ENCODE peak calls at places on chromosomes 3 and 15, in six cellular contexts. One of them, this sample, is unnamed.

GRCh38 chr3:18122264-18122663 is 302.9 kb downstream of the SATB1 start:
- DNase-seq in midbrain: no peak
- DNase-seq in stimulated activated CD4-positive, alpha-beta T cell treated with anti-CD3 and anti-CD28 coated beads, Interleukin-2, amount 100 ng/mL, for 48 hours: no peak
- DNase-seq in T follicular helper cell: no peak
- DNase-seq in HL-60: no peak
- DNase-seq in HFF-Myc: no peak
- DNase-seq in this sample: no peak

GRCh38 chr3:129829640-129830039 is 63.9 kb downstream of the TMCC1 start:
- DNase-seq in midbrain: peak
- DNase-seq in stimulated activated CD4-positive, alpha-beta T cell treated with anti-CD3 and anti-CD28 coated beads, Interleukin-2, amount 100 ng/mL, for 48 hours: no peak
- DNase-seq in T follicular helper cell: peak
- DNase-seq in HL-60: peak
- DNase-seq in HFF-Myc: peak
- DNase-seq in this sample: peak

GRCh38 chr15:88623061-88623460 is 1.9 kb downstream of the AEN start:
- DNase-seq in midbrain: no peak
- DNase-seq in stimulated activated CD4-positive, alpha-beta T cell treated with anti-CD3 and anti-CD28 coated beads, Interleukin-2, amount 100 ng/mL, for 48 hours: peak
- DNase-seq in T follicular helper cell: no peak
- DNase-seq in HL-60: no peak
- DNase-seq in HFF-Myc: peak
- DNase-seq in this sample: peak

GRCh38 chr3:136788154-136788553 is 30.8 kb upstream of the SLC35G2 start:
- DNase-seq in midbrain: no peak
- DNase-seq in stimulated activated CD4-positive, alpha-beta T cell treated with anti-CD3 and anti-CD28 coated beads, Interleukin-2, amount 100 ng/mL, for 48 hours: no peak
- DNase-seq in T follicular helper cell: no peak
- DNase-seq in HL-60: no peak
- DNase-seq in HFF-Myc: no peak
- DNase-seq in this sample: no peak

GRCh38 chr3:195238626-195239118 is 32.3 kb downstream of the XXYLT1 start:
- DNase-seq in midbrain: peak
- DNase-seq in stimulated activated CD4-positive, alpha-beta T cell treated with anti-CD3 and anti-CD28 coated beads, Interleukin-2, amount 100 ng/mL, for 48 hours: no peak
- DNase-seq in T follicular helper cell: no peak
- DNase-seq in HL-60: no peak
- DNase-seq in HFF-Myc: peak
- DNase-seq in this sample: no peak

GRCh38 chr3:76198086-76198485 is 412.7 kb upstream of the ZNF717 start:
- DNase-seq in midbrain: no peak
- DNase-seq in stimulated activated CD4-positive, alpha-beta T cell treated with anti-CD3 and anti-CD28 coated beads, Interleukin-2, amount 100 ng/mL, for 48 hours: no peak
- DNase-seq in T follicular helper cell: no peak
- DNase-seq in HL-60: no peak
- DNase-seq in HFF-Myc: no peak
- DNase-seq in this sample: no peak

GRCh38 chr3:183692436-183692835 is 5.2 kb upstream of the YEATS2 start:
- DNase-seq in midbrain: no peak
- DNase-seq in stimulated activated CD4-positive, alpha-beta T cell treated with anti-CD3 and anti-CD28 coated beads, Interleukin-2, amount 100 ng/mL, for 48 hours: no peak
- DNase-seq in T follicular helper cell: no peak
- DNase-seq in HL-60: no peak
- DNase-seq in HFF-Myc: no peak
- DNase-seq in this sample: no peak

GRCh38 chr15:68300115-68300940 is 22.8 kb downstream of the FEM1B start:
- DNase-seq in midbrain: no peak
- DNase-seq in stimulated activated CD4-positive, alpha-beta T cell treated with anti-CD3 and anti-CD28 coated beads, Interleukin-2, amount 100 ng/mL, for 48 hours: no peak
- DNase-seq in T follicular helper cell: no peak
- DNase-seq in HL-60: no peak
- DNase-seq in HFF-Myc: no peak
- DNase-seq in this sample: no peak

GRCh38 chr3:143750856-143751255 is 97.4 kb downstream of the SLC9A9 start:
- DNase-seq in midbrain: no peak
- DNase-seq in stimulated activated CD4-positive, alpha-beta T cell treated with anti-CD3 and anti-CD28 coated beads, Interleukin-2, amount 100 ng/mL, for 48 hours: no peak
- DNase-seq in T follicular helper cell: no peak
- DNase-seq in HL-60: no peak
- DNase-seq in HFF-Myc: no peak
- DNase-seq in this sample: no peak

GRCh38 chr3:186219211-186219638 is 110.3 kb upstream of the ETV5 start:
- DNase-seq in midbrain: no peak
- DNase-seq in stimulated activated CD4-positive, alpha-beta T cell treated with anti-CD3 and anti-CD28 coated beads, Interleukin-2, amount 100 ng/mL, for 48 hours: no peak
- DNase-seq in T follicular helper cell: no peak
- DNase-seq in HL-60: no peak
- DNase-seq in HFF-Myc: no peak
- DNase-seq in this sample: no peak

GRCh38 chr15:38593523-38593922 is 28.9 kb upstream of the RASGRP1 start:
- DNase-seq in midbrain: no peak
- DNase-seq in stimulated activated CD4-positive, alpha-beta T cell treated with anti-CD3 and anti-CD28 coated beads, Interleukin-2, amount 100 ng/mL, for 48 hours: no peak
- DNase-seq in T follicular helper cell: no peak
- DNase-seq in HL-60: no peak
- DNase-seq in HFF-Myc: no peak
- DNase-seq in this sample: no peak

GRCh38 chr15:31822463-31822862 is 207.9 kb upstream of the CHRNA7 start:
- DNase-seq in midbrain: no peak
- DNase-seq in stimulated activated CD4-positive, alpha-beta T cell treated with anti-CD3 and anti-CD28 coated beads, Interleukin-2, amount 100 ng/mL, for 48 hours: no peak
- DNase-seq in T follicular helper cell: no peak
- DNase-seq in HL-60: no peak
- DNase-seq in HFF-Myc: no peak
- DNase-seq in this sample: no peak

GRCh38 chr15:61702224-61703120 is 357.8 kb downstream of the VPS13C start:
- DNase-seq in midbrain: peak
- DNase-seq in stimulated activated CD4-positive, alpha-beta T cell treated with anti-CD3 and anti-CD28 coated beads, Interleukin-2, amount 100 ng/mL, for 48 hours: no peak
- DNase-seq in T follicular helper cell: no peak
- DNase-seq in HL-60: no peak
- DNase-seq in HFF-Myc: no peak
- DNase-seq in this sample: no peak

GRCh38 chr15:59723686-59724336 is 34.7 kb upstream of the BNIP2 start:
- DNase-seq in midbrain: no peak
- DNase-seq in stimulated activated CD4-positive, alpha-beta T cell treated with anti-CD3 and anti-CD28 coated beads, Interleukin-2, amount 100 ng/mL, for 48 hours: no peak
- DNase-seq in T follicular helper cell: no peak
- DNase-seq in HL-60: no peak
- DNase-seq in HFF-Myc: no peak
- DNase-seq in this sample: no peak

GRCh38 chr15:80580107-80580506 is 115.0 kb upstream of the ABHD17C start:
- DNase-seq in midbrain: no peak
- DNase-seq in stimulated activated CD4-positive, alpha-beta T cell treated with anti-CD3 and anti-CD28 coated beads, Interleukin-2, amount 100 ng/mL, for 48 hours: no peak
- DNase-seq in T follicular helper cell: no peak
- DNase-seq in HL-60: peak
- DNase-seq in HFF-Myc: peak
- DNase-seq in this sample: peak

GRCh38 chr15:91821458-91821857 is 32.0 kb upstream of the SLCO3A1 start:
- DNase-seq in midbrain: no peak
- DNase-seq in stimulated activated CD4-positive, alpha-beta T cell treated with anti-CD3 and anti-CD28 coated beads, Interleukin-2, amount 100 ng/mL, for 48 hours: no peak
- DNase-seq in T follicular helper cell: no peak
- DNase-seq in HL-60: no peak
- DNase-seq in HFF-Myc: no peak
- DNase-seq in this sample: no peak

GRCh38 chr15:78313383-78313782 is 14.0 kb upstream of the SKIC8 start:
- DNase-seq in midbrain: no peak
- DNase-seq in stimulated activated CD4-positive, alpha-beta T cell treated with anti-CD3 and anti-CD28 coated beads, Interleukin-2, amount 100 ng/mL, for 48 hours: no peak
- DNase-seq in T follicular helper cell: no peak
- DNase-seq in HL-60: no peak
- DNase-seq in HFF-Myc: no peak
- DNase-seq in this sample: no peak

GRCh38 chr15:63630036-63630751 is 33.0 kb downstream of the FBXL22 start:
- DNase-seq in midbrain: no peak
- DNase-seq in stimulated activated CD4-positive, alpha-beta T cell treated with anti-CD3 and anti-CD28 coated beads, Interleukin-2, amount 100 ng/mL, for 48 hours: no peak
- DNase-seq in T follicular helper cell: no peak
- DNase-seq in HL-60: no peak
- DNase-seq in HFF-Myc: no peak
- DNase-seq in this sample: no peak

GRCh38 chr15:68631621-68632051 is 52.8 kb downstream of the CORO2B start:
- DNase-seq in midbrain: no peak
- DNase-seq in stimulated activated CD4-positive, alpha-beta T cell treated with anti-CD3 and anti-CD28 coated beads, Interleukin-2, amount 100 ng/mL, for 48 hours: no peak
- DNase-seq in T follicular helper cell: no peak
- DNase-seq in HL-60: no peak
- DNase-seq in HFF-Myc: no peak
- DNase-seq in this sample: no peak

GRCh38 chr3:195467641-195468390 is 25.0 kb upstream of the ACAP2 start:
- DNase-seq in midbrain: no peak
- DNase-seq in stimulated activated CD4-positive, alpha-beta T cell treated with anti-CD3 and anti-CD28 coated beads, Interleukin-2, amount 100 ng/mL, for 48 hours: no peak
- DNase-seq in T follicular helper cell: no peak
- DNase-seq in HL-60: no peak
- DNase-seq in HFF-Myc: no peak
- DNase-seq in this sample: peak

GRCh38 chr3:114884213-114884923 is 262.7 kb downstream of the ZBTB20 start:
- DNase-seq in midbrain: no peak
- DNase-seq in stimulated activated CD4-positive, alpha-beta T cell treated with anti-CD3 and anti-CD28 coated beads, Interleukin-2, amount 100 ng/mL, for 48 hours: no peak
- DNase-seq in T follicular helper cell: no peak
- DNase-seq in HL-60: no peak
- DNase-seq in HFF-Myc: no peak
- DNase-seq in this sample: no peak

GRCh38 chr15:52247032-52247431 is 48.6 kb downstream of the MYO5C start:
- DNase-seq in midbrain: no peak
- DNase-seq in stimulated activated CD4-positive, alpha-beta T cell treated with anti-CD3 and anti-CD28 coated beads, Interleukin-2, amount 100 ng/mL, for 48 hours: no peak
- DNase-seq in T follicular helper cell: no peak
- DNase-seq in HL-60: peak
- DNase-seq in HFF-Myc: no peak
- DNase-seq in this sample: peak

GRCh38 chr3:124878561-124879394 is 8.4 kb downstream of the ITGB5 start:
- DNase-seq in midbrain: no peak
- DNase-seq in stimulated activated CD4-positive, alpha-beta T cell treated with anti-CD3 and anti-CD28 coated beads, Interleukin-2, amount 100 ng/mL, for 48 hours: no peak
- DNase-seq in T follicular helper cell: no peak
- DNase-seq in HL-60: no peak
- DNase-seq in HFF-Myc: peak
- DNase-seq in this sample: peak

GRCh38 chr3:22959593-22959992 is 243.5 kb upstream of the UBE2E2 start:
- DNase-seq in midbrain: no peak
- DNase-seq in stimulated activated CD4-positive, alpha-beta T cell treated with anti-CD3 and anti-CD28 coated beads, Interleukin-2, amount 100 ng/mL, for 48 hours: no peak
- DNase-seq in T follicular helper cell: no peak
- DNase-seq in HL-60: no peak
- DNase-seq in HFF-Myc: no peak
- DNase-seq in this sample: no peak

GRCh38 chr15:68045289-68046265 is 8.5 kb upstream of the PIAS1 start:
- DNase-seq in midbrain: no peak
- DNase-seq in stimulated activated CD4-positive, alpha-beta T cell treated with anti-CD3 and anti-CD28 coated beads, Interleukin-2, amount 100 ng/mL, for 48 hours: no peak
- DNase-seq in T follicular helper cell: no peak
- DNase-seq in HL-60: no peak
- DNase-seq in HFF-Myc: no peak
- DNase-seq in this sample: no peak

GRCh38 chr3:159732172-159733111 is 256.2 kb upstream of the IL12A start:
- DNase-seq in midbrain: no peak
- DNase-seq in stimulated activated CD4-positive, alpha-beta T cell treated with anti-CD3 and anti-CD28 coated beads, Interleukin-2, amount 100 ng/mL, for 48 hours: no peak
- DNase-seq in T follicular helper cell: no peak
- DNase-seq in HL-60: no peak
- DNase-seq in HFF-Myc: no peak
- DNase-seq in this sample: peak

GRCh38 chr3:171135536-171135935 is 109.0 kb upstream of the SLC2A2 start:
- DNase-seq in midbrain: no peak
- DNase-seq in stimulated activated CD4-positive, alpha-beta T cell treated with anti-CD3 and anti-CD28 coated beads, Interleukin-2, amount 100 ng/mL, for 48 hours: no peak
- DNase-seq in T follicular helper cell: no peak
- DNase-seq in HL-60: no peak
- DNase-seq in HFF-Myc: peak
- DNase-seq in this sample: no peak

GRCh38 chr15:100537326-100537725 is 8.6 kb upstream of the CERS3 start:
- DNase-seq in midbrain: no peak
- DNase-seq in stimulated activated CD4-positive, alpha-beta T cell treated with anti-CD3 and anti-CD28 coated beads, Interleukin-2, amount 100 ng/mL, for 48 hours: no peak
- DNase-seq in T follicular helper cell: no peak
- DNase-seq in HL-60: peak
- DNase-seq in HFF-Myc: no peak
- DNase-seq in this sample: no peak

GRCh38 chr15:64895285-64896065 is 16.2 kb upstream of the ANKDD1A start:
- DNase-seq in midbrain: peak
- DNase-seq in stimulated activated CD4-positive, alpha-beta T cell treated with anti-CD3 and anti-CD28 coated beads, Interleukin-2, amount 100 ng/mL, for 48 hours: no peak
- DNase-seq in T follicular helper cell: no peak
- DNase-seq in HL-60: peak
- DNase-seq in HFF-Myc: no peak
- DNase-seq in this sample: peak

GRCh38 chr15:59997070-59997701 is 6.9 kb upstream of the FOXB1 start:
- DNase-seq in midbrain: peak
- DNase-seq in stimulated activated CD4-positive, alpha-beta T cell treated with anti-CD3 and anti-CD28 coated beads, Interleukin-2, amount 100 ng/mL, for 48 hours: no peak
- DNase-seq in T follicular helper cell: no peak
- DNase-seq in HL-60: no peak
- DNase-seq in HFF-Myc: no peak
- DNase-seq in this sample: peak

GRCh38 chr3:150069158-150069536 is 98.5 kb upstream of the PFN2 start:
- DNase-seq in midbrain: no peak
- DNase-seq in stimulated activated CD4-positive, alpha-beta T cell treated with anti-CD3 and anti-CD28 coated beads, Interleukin-2, amount 100 ng/mL, for 48 hours: no peak
- DNase-seq in T follicular helper cell: no peak
- DNase-seq in HL-60: no peak
- DNase-seq in HFF-Myc: no peak
- DNase-seq in this sample: no peak

GRCh38 chr15:88060383-88060782 is 196.2 kb downstream of the NTRK3 start:
- DNase-seq in midbrain: no peak
- DNase-seq in stimulated activated CD4-positive, alpha-beta T cell treated with anti-CD3 and anti-CD28 coated beads, Interleukin-2, amount 100 ng/mL, for 48 hours: no peak
- DNase-seq in T follicular helper cell: no peak
- DNase-seq in HL-60: no peak
- DNase-seq in HFF-Myc: no peak
- DNase-seq in this sample: no peak

GRCh38 chr3:42491876-42492507 is 10.5 kb upstream of the VIPR1 start:
- DNase-seq in midbrain: no peak
- DNase-seq in stimulated activated CD4-positive, alpha-beta T cell treated with anti-CD3 and anti-CD28 coated beads, Interleukin-2, amount 100 ng/mL, for 48 hours: no peak
- DNase-seq in T follicular helper cell: no peak
- DNase-seq in HL-60: no peak
- DNase-seq in HFF-Myc: no peak
- DNase-seq in this sample: no peak

GRCh38 chr3:85864896-85865295 is 906.1 kb downstream of the CADM2 start:
- DNase-seq in midbrain: no peak
- DNase-seq in stimulated activated CD4-positive, alpha-beta T cell treated with anti-CD3 and anti-CD28 coated beads, Interleukin-2, amount 100 ng/mL, for 48 hours: no peak
- DNase-seq in T follicular helper cell: no peak
- DNase-seq in HL-60: no peak
- DNase-seq in HFF-Myc: no peak
- DNase-seq in this sample: peak

GRCh38 chr3:187291001-187291511 is 481 bp downstream of the MASP1 start:
- DNase-seq in midbrain: no peak
- DNase-seq in stimulated activated CD4-positive, alpha-beta T cell treated with anti-CD3 and anti-CD28 coated beads, Interleukin-2, amount 100 ng/mL, for 48 hours: no peak
- DNase-seq in T follicular helper cell: no peak
- DNase-seq in HL-60: no peak
- DNase-seq in HFF-Myc: no peak
- DNase-seq in this sample: peak

GRCh38 chr3:143134446-143134845 is 14.9 kb downstream of the CHST2 start:
- DNase-seq in midbrain: peak
- DNase-seq in stimulated activated CD4-positive, alpha-beta T cell treated with anti-CD3 and anti-CD28 coated beads, Interleukin-2, amount 100 ng/mL, for 48 hours: no peak
- DNase-seq in T follicular helper cell: no peak
- DNase-seq in HL-60: no peak
- DNase-seq in HFF-Myc: no peak
- DNase-seq in this sample: peak

GRCh38 chr15:41340189-41340695 is 7.6 kb downstream of the NUSAP1 start:
- DNase-seq in midbrain: no peak
- DNase-seq in stimulated activated CD4-positive, alpha-beta T cell treated with anti-CD3 and anti-CD28 coated beads, Interleukin-2, amount 100 ng/mL, for 48 hours: no peak
- DNase-seq in T follicular helper cell: no peak
- DNase-seq in HL-60: no peak
- DNase-seq in HFF-Myc: no peak
- DNase-seq in this sample: no peak